ENCODE peak calls at places on chromosomes 2 and 18, in six cellular contexts. K, E, B, X, G and A are unnamed samples.
A peak's percentile ranks its signal among the peaks of the same experiment; 100 is the strongest.

GRCh38 chr2:102979429-102979828 is 217.6 kb downstream of the TMEM182 start:
- DNase-seq in K (no peak), E (no peak), B (no peak), X (no peak), G (no peak), A (no peak)

GRCh38 chr2:16088035-16088696 is 147.8 kb downstream of the MYCN start:
- DNase-seq in K (no peak), E (no peak), B (no peak), X (no peak), G (no peak), A (no peak)

GRCh38 chr2:20604401-20604911 is 46.4 kb downstream of the HS1BP3 start:
- DNase-seq in K (no peak), E (no peak), B (no peak), X (no peak), G (no peak), A (no peak)

GRCh38 chr2:26011990-26012856 is 21.7 kb upstream of the RAB10 start:
- DNase-seq in K (peak; percentile 47), E (no peak), B (peak; percentile 94), X (no peak), G (no peak), A (peak; percentile 92)

GRCh38 chr18:26765498-26765897 is 100.0 kb downstream of the AQP4 start:
- DNase-seq in K (no peak), E (no peak), B (no peak), X (no peak), G (no peak), A (no peak)

GRCh38 chr2:223930002-223930976 is 14.8 kb downstream of the WDFY1 start:
- DNase-seq in K (peak; percentile 51), E (no peak), B (peak; percentile 97), X (no peak), G (no peak), A (no peak)

GRCh38 chr2:160842286-160842685 is 317.9 kb upstream of the TANK start:
- DNase-seq in K (no peak), E (no peak), B (no peak), X (peak; percentile 35), G (no peak), A (no peak)

GRCh38 chr2:60530228-60530627 is 23.2 kb downstream of the BCL11A start:
- DNase-seq in K (no peak), E (no peak), B (no peak), X (no peak), G (no peak), A (no peak)

GRCh38 chr2:230691005-230691647 is 21.5 kb upstream of the CAB39 start:
- DNase-seq in K (no peak), E (no peak), B (peak; percentile 65), X (peak; percentile 79), G (peak; percentile 27), A (peak; percentile 71)

GRCh38 chr2:181904022-181904632 is 12.6 kb downstream of the ITPRID2 start:
- DNase-seq in K (peak; percentile 38), E (no peak), B (peak; percentile 66), X (peak; percentile 15), G (no peak), A (no peak)

GRCh38 chr18:25373443-25373842 is 21.5 kb upstream of the ZNF521 start:
- DNase-seq in K (no peak), E (no peak), B (no peak), X (no peak), G (no peak), A (no peak)

GRCh38 chr2:96760986-96761832 is 507 bp downstream of the CNNM4 start:
- DNase-seq in K (peak; percentile 37), E (no peak), B (peak; percentile 33), X (no peak), G (no peak), A (no peak)

GRCh38 chr18:11819938-11820337 is 31.3 kb upstream of the CHMP1B start:
- DNase-seq in K (peak; percentile 59), E (no peak), B (no peak), X (no peak), G (no peak), A (no peak)

GRCh38 chr2:43266692-43267091 is 40.3 kb upstream of the ZFP36L2 start:
- DNase-seq in K (no peak), E (no peak), B (no peak), X (no peak), G (no peak), A (no peak)

GRCh38 chr18:22691988-22692710 is 241.0 kb upstream of the RBBP8 start:
- DNase-seq in K (no peak), E (no peak), B (no peak), X (no peak), G (no peak), A (no peak)

GRCh38 chr2:218281449-218281848 is 10.9 kb downstream of the TMBIM1 start:
- DNase-seq in K (no peak), E (no peak), B (no peak), X (no peak), G (no peak), A (no peak)

GRCh38 chr2:2519381-2519780 is 188.3 kb upstream of the MYT1L start:
- DNase-seq in K (no peak), E (no peak), B (no peak), X (no peak), G (no peak), A (no peak)

GRCh38 chr18:25832008-25832604 is 258.3 kb downstream of the SS18 start:
- DNase-seq in K (peak; percentile 55), E (no peak), B (peak; percentile 25), X (no peak), G (peak; percentile 17), A (peak; percentile 6)

GRCh38 chr2:101823849-101824248 is 126.3 kb downstream of the MAP4K4 start:
- DNase-seq in K (no peak), E (no peak), B (no peak), X (no peak), G (no peak), A (no peak)

GRCh38 chr2:187404431-187405110 is 43.5 kb downstream of the CALCRL start:
- DNase-seq in K (no peak), E (no peak), B (no peak), X (no peak), G (no peak), A (no peak)

GRCh38 chr18:35915056-35915455 is 57.4 kb upstream of the RMP24 start:
- DNase-seq in K (no peak), E (no peak), B (no peak), X (no peak), G (no peak), A (no peak)

GRCh38 chr2:184875911-184876310 is 277.6 kb downstream of the ZNF804A start:
- DNase-seq in K (no peak), E (no peak), B (no peak), X (no peak), G (no peak), A (no peak)

GRCh38 chr2:234725528-234726264 is 226.1 kb upstream of the SH3BP4 start:
- DNase-seq in K (no peak), E (no peak), B (peak; percentile 24), X (no peak), G (no peak), A (no peak)

GRCh38 chr2:142188562-142188961 is 57.7 kb upstream of the LRP1B start:
- DNase-seq in K (no peak), E (no peak), B (no peak), X (no peak), G (no peak), A (no peak)

GRCh38 chr2:237177052-237177451 is 91.4 kb downstream of the COPS8 start:
- DNase-seq in K (no peak), E (no peak), B (no peak), X (no peak), G (no peak), A (no peak)

GRCh38 chr18:60537074-60537473 is 164.5 kb upstream of the MC4R start:
- DNase-seq in K (no peak), E (no peak), B (no peak), X (no peak), G (no peak), A (no peak)

GRCh38 chr2:20229322-20230201 is 4.6 kb upstream of the SDC1 start:
- DNase-seq in K (peak; percentile 5), E (no peak), B (no peak), X (no peak), G (no peak), A (no peak)

GRCh38 chr18:26383454-26384270 is 157.4 kb downstream of the TAF4B start:
- DNase-seq in K (peak; percentile 48), E (peak; percentile 15), B (peak; percentile 35), X (no peak), G (no peak), A (peak; percentile 52)

GRCh38 chr2:224816816-224817215 is 100.7 kb upstream of the CCDC195 start:
- DNase-seq in K (no peak), E (no peak), B (peak; percentile 5), X (no peak), G (no peak), A (peak; percentile 15)

DNA sequence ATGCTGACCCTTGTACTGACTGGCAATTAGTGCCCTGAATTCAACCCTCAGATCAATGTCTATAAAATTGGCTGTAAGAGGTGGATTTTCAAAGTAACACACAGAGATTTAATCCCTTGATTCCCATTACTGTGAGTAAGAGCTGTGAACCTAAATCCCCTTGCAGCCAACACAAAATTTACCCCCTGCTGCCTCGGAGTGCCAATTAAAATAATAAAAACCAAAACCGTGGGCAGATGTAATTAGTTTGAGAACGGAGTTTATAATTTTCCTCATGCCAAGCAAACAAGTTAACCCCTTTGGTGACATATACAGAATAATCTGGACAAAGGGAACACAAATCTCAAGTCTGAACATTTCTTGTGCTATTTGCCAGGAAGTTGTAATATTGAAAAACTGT is 55.8 kb upstream of the REV1 start:
- DNase-seq in K (no peak), E (no peak), B (no peak), X (no peak), G (no peak), A (no peak)
- TF ChIP-seq ZNF274 in K (no peak), E (no peak), B (no peak), X (no peak), G (no peak), A (no peak)

DNA sequence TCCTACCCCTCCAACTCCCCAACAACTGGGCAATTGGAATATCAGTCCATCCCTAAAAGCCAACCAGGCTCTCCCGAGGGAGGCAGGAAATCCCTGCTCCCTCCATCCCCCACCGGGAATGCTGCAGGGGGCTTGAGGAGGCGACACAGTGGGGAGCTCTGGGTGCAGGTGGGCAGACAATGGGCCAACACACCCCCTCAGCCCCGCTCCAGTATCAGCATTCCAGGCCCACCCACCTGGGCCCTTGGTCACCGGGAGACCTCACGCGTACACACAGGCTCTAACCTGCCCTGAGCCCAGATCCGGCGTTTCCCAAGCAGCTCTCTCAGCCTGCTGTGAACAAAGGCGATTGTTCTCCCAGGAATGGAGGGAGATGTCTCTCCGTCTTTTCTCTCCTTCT is 37.6 kb upstream of the FZD7 start:
- DNase-seq in K (no peak), E (no peak), B (no peak), X (peak; percentile 59), G (peak; percentile 94), A (no peak)
- TF ChIP-seq ZNF274 in K (no peak), E (no peak), B (no peak), X (no peak), G (no peak), A (no peak)

GRCh38 chr2:150596071-150596470 is 108.6 kb upstream of the RND3 start:
- DNase-seq in K (no peak), E (no peak), B (no peak), X (no peak), G (no peak), A (no peak)
- TF ChIP-seq ZNF274 in K (no peak), E (no peak), B (no peak), X (no peak), G (no peak), A (no peak)

DNA sequence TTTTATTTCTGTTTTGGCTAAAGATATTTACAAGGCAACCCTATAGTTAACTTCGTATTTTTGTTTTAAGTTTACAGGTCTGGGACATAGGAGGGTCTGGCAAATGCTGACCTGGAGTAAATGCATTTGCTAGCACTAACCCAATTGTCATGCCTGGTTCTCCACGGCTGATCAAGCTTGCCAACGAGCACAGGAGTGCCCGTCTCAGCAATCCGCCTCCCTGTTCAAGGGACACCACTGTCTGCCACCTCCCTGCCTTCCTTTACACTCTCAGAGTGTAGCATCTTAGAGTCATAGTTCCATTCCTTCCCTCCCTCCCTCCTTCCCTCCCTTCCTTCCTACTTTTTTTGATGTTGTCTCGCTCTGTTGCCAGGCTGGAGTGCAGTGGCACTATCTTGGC is 104.6 kb downstream of the PLEKHM3 start:
- DNase-seq in K (no peak), E (no peak), B (no peak), X (no peak), G (no peak), A (no peak)
- TF ChIP-seq ZNF274 in K (no peak), E (no peak), B (no peak), X (no peak), G (no peak), A (no peak)